ENCODE peak calls at places on chromosomes 11 and 22, in four cellular contexts. X is neuronal stem cell, T is trophoblast cell, L is H1. S is an unnamed sample.

GRCh38 chr22:33162196-33162595 is 104.0 kb upstream of the SYN3 start:
- DNase-seq in X (no peak), T (no peak), L (no peak), S (no peak)

GRCh38 chr11:85029964-85030363 is 597.2 kb downstream of the DLG2 start:
- DNase-seq in X (no peak), T (no peak), L (no peak), S (peak)

GRCh38 chr22:17116931-17117330 is 4.2 kb downstream of the TMEM121B start:
- DNase-seq in X (no peak), T (no peak), L (no peak), S (no peak)

GRCh38 chr11:85809881-85810280 is 1.1 kb downstream of the SYTL2 start:
- DNase-seq in X (no peak), T (peak), L (no peak), S (peak)

GRCh38 chr11:95419915-95420314 is 188.9 kb upstream of the SESN3 start:
- DNase-seq in X (no peak), T (peak), L (no peak), S (peak)

GRCh38 chr11:113475160-113475761 is at the start of gene DRD2:
- DNase-seq in X (peak), T (no peak), L (no peak), S (no peak)

GRCh38 chr11:73614591-73614990 is 16.7 kb upstream of the FAM168A start:
- DNase-seq in X (no peak), T (no peak), L (no peak), S (no peak)

GRCh38 chr11:74025467-74026166 is 16.7 kb upstream of the UCP3 start:
- DNase-seq in X (no peak), T (peak), L (no peak), S (peak)

GRCh38 chr11:12474871-12475270 is 97.5 kb downstream of the PARVA start:
- DNase-seq in X (no peak), T (no peak), L (no peak), S (no peak)

GRCh38 chr11:9151631-9152030 is 60.2 kb upstream of the SCUBE2 start:
- DNase-seq in X (no peak), T (no peak), L (no peak), S (no peak)

GRCh38 chr11:114057147-114057546 is 2.4 kb upstream of the ZBTB16 start:
- DNase-seq in X (peak), T (no peak), L (no peak), S (no peak)

GRCh38 chr11:134530826-134531225 is 118.8 kb upstream of the B3GAT1 start:
- DNase-seq in X (no peak), T (no peak), L (no peak), S (no peak)

GRCh38 chr11:77147036-77147315 is 18.9 kb downstream of the MYO7A start:
- DNase-seq in X (no peak), T (no peak), L (no peak), S (no peak)

GRCh38 chr22:50608996-50609395 is 8.4 kb downstream of the MAPK8IP2 start:
- DNase-seq in X (no peak), T (no peak), L (no peak), S (no peak)

GRCh38 chr11:66727282-66727882 is 1.6 kb downstream of the SPTBN2 start:
- DNase-seq in X (no peak), T (peak), L (no peak), S (peak)

GRCh38 chr22:37472418-37473006 is 13.7 kb downstream of the MFNG start:
- DNase-seq in X (no peak), T (no peak), L (no peak), S (peak)

GRCh38 chr22:31615940-31616314 is 46.1 kb downstream of the PISD start:
- DNase-seq in X (no peak), T (no peak), L (no peak), S (no peak)

GRCh38 chr11:97751952-97752351 is 1268.8 kb upstream of the CNTN5 start:
- DNase-seq in X (no peak), T (no peak), L (no peak), S (no peak)

GRCh38 chr11:35594680-35595079 is 23.6 kb upstream of the FJX1 start:
- DNase-seq in X (no peak), T (no peak), L (no peak), S (no peak)

GRCh38 chr11:46356911-46357482 is 9.7 kb downstream of the DGKZ start:
- DNase-seq in X (no peak), T (peak), L (no peak), S (peak)

GRCh38 chr11:62600367-62601113 is 1.1 kb downstream of the MTA2 start:
- DNase-seq in X (no peak), T (peak), L (no peak), S (no peak)

GRCh38 chr11:134240592-134240991 is 12.6 kb downstream of the THYN1 start:
- DNase-seq in X (no peak), T (no peak), L (no peak), S (no peak)

GRCh38 chr22:44248926-44249325 is 63.8 kb downstream of the SHISAL1 start:
- DNase-seq in X (no peak), T (no peak), L (no peak), S (no peak)

GRCh38 chr22:20494978-20495860 is at the start of gene KLHL22:
- DNase-seq in X (peak), T (peak), L (no peak), S (peak)

GRCh38 chr11:92245700-92246270 is 21.2 kb downstream of the FAT3 start:
- DNase-seq in X (no peak), T (no peak), L (no peak), S (no peak)

GRCh38 chr22:38133331-38133730 is 22.8 kb upstream of the BAIAP2L2 start:
- DNase-seq in X (no peak), T (no peak), L (no peak), S (no peak)

GRCh38 chr22:32040324-32040904 is 2.6 kb upstream of the SLC5A1 start:
- DNase-seq in X (no peak), T (no peak), L (no peak), S (no peak)

GRCh38 chr11:93340223-93340622 is 9.7 kb downstream of the DEUP1 start:
- DNase-seq in X (no peak), T (no peak), L (no peak), S (no peak)

GRCh38 chr11:65498042-65498726 is 661 bp upstream of the MALAT1 start:
- DNase-seq in X (no peak), T (peak), L (no peak), S (peak)

GRCh38 chr11:33478111-33478573 is 221.0 kb downstream of the HIPK3 start:
- DNase-seq in X (no peak), T (no peak), L (no peak), S (no peak)

GRCh38 chr11:14413307-14414072 is 54.5 kb upstream of the RRAS2 start:
- DNase-seq in X (no peak), T (peak), L (peak), S (no peak)

GRCh38 chr11:106950067-106950491 is 68.2 kb downstream of the GUCY1A2 start:
- DNase-seq in X (no peak), T (no peak), L (no peak), S (no peak)

GRCh38 chr11:121777056-121777455 is 324.3 kb upstream of the SORL1-AS1 start:
- DNase-seq in X (no peak), T (no peak), L (no peak), S (no peak)

GRCh38 chr11:2319791-2320481 is 18.1 kb downstream of the TSPAN32 start:
- DNase-seq in X (no peak), T (no peak), L (no peak), S (no peak)

GRCh38 chr11:75305993-75306392 is 45.5 kb downstream of the ARRB1 start:
- DNase-seq in X (no peak), T (no peak), L (no peak), S (no peak)

GRCh38 chr11:12868315-12869073 is 140.6 kb upstream of the RASSF10 start:
- DNase-seq in X (no peak), T (no peak), L (no peak), S (peak)

GRCh38 chr11:120057028-120057330 is 80.9 kb downstream of the TRIM29 start:
- DNase-seq in X (no peak), T (no peak), L (no peak), S (no peak)

GRCh38 chr11:83816572-83817187 is 530.5 kb upstream of the CCDC90B start:
- DNase-seq in X (peak), T (peak), L (no peak), S (peak)

GRCh38 chr11:83819936-83820549 is 533.9 kb upstream of the CCDC90B start:
- DNase-seq in X (peak), T (peak), L (no peak), S (peak)

GRCh38 chr11:83813296-83813695 is 527.1 kb upstream of the CCDC90B start:
- DNase-seq in X (no peak), T (no peak), L (no peak), S (no peak)

GRCh38 chr11:83818349-83818748 is 532.2 kb upstream of the CCDC90B start:
- DNase-seq in X (no peak), T (peak), L (no peak), S (peak)

GRCh38 chr11:83815736-83816135 is 529.6 kb upstream of the CCDC90B start:
- DNase-seq in X (no peak), T (no peak), L (no peak), S (no peak)
- H2BK120ac ChIP-seq in X (no peak), T (no peak), L (no peak), S (no peak)

GRCh38 chr11:449889-450808 is at the start of gene PTDSS2:
- DNase-seq in X (peak), T (peak), L (peak), S (peak)
- H3K9ac ChIP-seq in X (peak), T (peak), L (peak), S (peak)

GRCh38 chr22:40177738-40178416 is at the start of gene TNRC6B:
- DNase-seq in X (peak), T (peak), L (peak), S (peak)

GRCh38 chr22:40176921-40177737 is 596 bp upstream of the TNRC6B start:
- DNase-seq in X (no peak), T (peak), L (peak), S (peak)

GRCh38 chr22:40179535-40179934 is 1.8 kb downstream of the TNRC6B start:
- DNase-seq in X (no peak), T (no peak), L (no peak), S (no peak)

GRCh38 chr22:40178417-40179409 is 988 bp downstream of the TNRC6B start:
- DNase-seq in X (peak), T (peak), L (no peak), S (peak)

GRCh38 chr22:40175571-40176105 is 2.1 kb upstream of the TNRC6B start:
- DNase-seq in X (no peak), T (no peak), L (no peak), S (peak)
- H2BK12ac ChIP-seq in X (no peak), T (no peak), L (no peak), S (no peak)

DNA sequence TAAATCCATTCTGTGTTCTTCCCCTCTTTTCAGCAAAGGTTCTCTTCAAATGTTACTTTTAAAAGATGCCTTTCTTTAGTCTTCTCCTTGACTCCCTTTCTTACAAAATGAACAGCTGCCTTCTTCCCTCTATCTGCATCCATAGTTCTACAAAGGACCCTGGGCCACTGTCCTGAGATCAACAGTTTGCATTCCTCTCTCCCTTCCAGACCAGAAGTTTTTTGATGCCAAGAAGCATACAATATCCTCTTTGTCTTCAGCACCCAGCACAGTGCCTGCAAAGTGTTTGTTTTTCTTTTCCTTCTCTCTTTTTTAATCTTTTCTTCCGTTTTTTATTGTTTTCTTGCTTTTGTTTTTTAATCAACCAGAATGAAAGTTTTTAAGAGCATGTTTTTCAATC is 183.5 kb upstream of the SNX19 start:
- DNase-seq in X (no peak), T (no peak), L (no peak), S (no peak)
- H2BK120ac ChIP-seq in X (no peak), T (no peak), L (no peak), S (no peak)

GRCh38 chr22:22906907-22907550 is 19.4 kb downstream of the IGLL5 start:
- DNase-seq in X (no peak), T (no peak), L (no peak), S (no peak)
- H3K9ac ChIP-seq in X (no peak), T (no peak), L (no peak), S (no peak)

DNA sequence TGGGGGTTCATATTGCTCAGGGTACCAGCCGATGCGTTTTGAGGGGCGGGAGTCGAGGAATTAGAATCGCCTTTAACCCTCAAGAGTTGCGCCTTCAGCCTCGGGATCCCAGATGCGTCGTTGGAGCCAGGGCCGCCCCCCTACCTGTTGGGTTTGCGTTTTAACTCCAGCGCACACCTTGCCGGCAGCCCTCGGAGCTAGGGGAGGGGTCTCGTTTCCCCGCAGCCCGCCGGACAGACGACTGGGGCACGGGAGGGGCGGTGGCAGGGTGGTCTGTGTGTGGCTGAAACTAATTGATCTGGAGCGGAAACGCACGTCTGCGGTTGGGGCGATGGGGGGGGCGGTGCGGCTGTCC is 3.4 kb upstream of the CCND1 start:
- DNase-seq in X (no peak), T (no peak), L (no peak), S (no peak)
- H2BK12ac ChIP-seq in X (peak), T (peak), L (peak), S (peak)

GRCh38 chr11:128421577-128421976 is 165.8 kb downstream of the ETS1 start:
- DNase-seq in X (no peak), T (peak), L (no peak), S (peak)

GRCh38 chr11:128420943-128421342 is 166.4 kb downstream of the ETS1 start:
- DNase-seq in X (no peak), T (peak), L (no peak), S (peak)

GRCh38 chr11:128419012-128419767 is 168.2 kb downstream of the ETS1 start:
- DNase-seq in X (no peak), T (no peak), L (no peak), S (no peak)

GRCh38 chr11:128422576-128423370 is 164.6 kb downstream of the ETS1 start:
- DNase-seq in X (no peak), T (no peak), L (no peak), S (no peak)

DNA sequence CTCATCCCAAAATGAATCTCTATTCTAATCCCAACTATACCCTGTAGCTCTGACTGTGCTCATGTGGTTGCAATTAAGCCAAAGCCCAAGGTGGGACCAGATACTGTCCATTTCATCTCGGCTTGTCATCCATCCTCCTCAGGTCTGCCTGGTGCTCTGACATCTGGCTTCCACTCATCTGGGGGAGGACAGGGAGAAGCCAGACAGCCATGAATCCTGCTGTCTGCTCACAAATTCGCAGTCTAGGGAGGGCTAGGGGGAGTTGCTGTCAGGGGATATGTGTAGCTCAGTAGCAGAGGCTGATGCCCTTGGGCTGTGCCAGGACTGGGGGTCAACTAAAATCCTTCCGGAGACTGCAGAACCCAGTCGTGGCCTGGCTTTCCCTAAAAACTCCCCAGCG is 167.1 kb downstream of the ETS1 start:
- DNase-seq in X (no peak), T (no peak), L (no peak), S (no peak)
- H2BK120ac ChIP-seq in X (no peak), T (peak), L (no peak), S (peak)

DNA sequence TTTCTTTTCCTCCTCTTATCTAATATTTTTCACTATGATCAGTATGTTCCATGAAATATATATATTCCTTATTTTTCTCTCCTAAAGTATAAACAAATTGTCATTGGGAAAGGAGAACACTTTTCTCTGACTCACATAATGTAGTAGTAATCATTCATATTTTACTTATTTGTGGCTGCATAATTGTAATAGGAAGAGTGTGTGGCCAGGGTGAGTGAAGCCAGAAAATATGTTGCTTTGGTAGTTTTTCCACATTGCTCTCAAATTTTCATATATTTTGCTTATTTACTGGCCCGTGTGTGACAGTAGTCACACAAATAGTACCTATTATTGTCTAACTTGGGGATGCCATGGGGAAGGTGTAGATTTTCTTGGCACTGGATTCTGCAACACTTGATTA is 172.1 kb downstream of the DYNC2H1 start:
- DNase-seq in X (no peak), T (peak), L (no peak), S (no peak)
- H3K9ac ChIP-seq in X (no peak), T (no peak), L (no peak), S (no peak)

GRCh38 chr22:36409911-36410756 is 22.4 kb upstream of the MYH9 start:
- DNase-seq in X (peak), T (peak), L (peak), S (peak)
- H2BK12ac ChIP-seq in X (no peak), T (peak), L (peak), S (peak)

S was measured in mesenchymal stem cell.